ENCODE peak calls at places on chromosome X, in four cellular contexts. G is heart left ventricle, P is mammary epithelial cell, O is mucosa of descending colon. D is an unnamed sample.

GRCh38 chrX:148658115-148658725 is 157.8 kb downstream of the AFF2 start:
- DNase-seq in P (no peak), G (no peak), O (no peak), D (no peak)

GRCh38 chrX:134654398-134655012 is 3.8 kb downstream of the PLAC1 start:
- DNase-seq in O (no peak), P (no peak), G (no peak), D (no peak)

GRCh38 chrX:17567173-17567572 is 170.1 kb upstream of the SCML1 start:
- DNase-seq in G (no peak), P (no peak), O (no peak), D (no peak)

GRCh38 chrX:16444353-16444752 is 205.6 kb upstream of the S100G start:
- DNase-seq in P (peak; percentile 52), O (no peak), G (no peak), D (no peak)

GRCh38 chrX:129769467-129770154 is 10.1 kb upstream of the SASH3 start:
- DNase-seq in P (no peak), G (no peak), O (peak; percentile 45), D (peak; percentile 68)

GRCh38 chrX:20144491-20144890 is 2.9 kb upstream of the EIF1AX start:
- DNase-seq in P (peak; percentile 73), G (no peak), O (no peak), D (no peak)

GRCh38 chrX:31329298-31329697 is 257.5 kb upstream of the FTHL17 start:
- DNase-seq in G (no peak), P (no peak), O (no peak), D (no peak)

GRCh38 chrX:42247241-42247640 is 323.9 kb upstream of the CASK start:
- DNase-seq in P (no peak), O (no peak), G (no peak), D (no peak)

GRCh38 chrX:119132961-119133360 is 5.3 kb upstream of the KIAA1210 start:
- DNase-seq in O (no peak), G (no peak), P (no peak), D (no peak)

GRCh38 chrX:57952320-57952678 is 42.0 kb upstream of the ZXDA start:
- DNase-seq in G (no peak), O (no peak), P (no peak), D (no peak)

GRCh38 chrX:21730011-21730410 is 27.9 kb downstream of the SMPX start:
- DNase-seq in P (no peak), G (no peak), O (no peak), D (no peak)

GRCh38 chrX:75156537-75156945 is 458 bp upstream of the ABCB7 start:
- DNase-seq in O (peak; percentile 49), G (no peak), P (peak; percentile 3), D (peak; percentile 28)

GRCh38 chrX:136395271-136395670 is 92.5 kb upstream of the BRS3 start:
- DNase-seq in P (peak; percentile 64), G (no peak), O (no peak), D (no peak)

GRCh38 chrX:37367946-37368345 is 18.8 kb downstream of the PRRG1 start:
- DNase-seq in G (no peak), O (no peak), P (no peak), D (no peak)

GRCh38 chrX:103530540-103530939 is 11.3 kb upstream of the RAB40A start:
- DNase-seq in O (no peak), G (no peak), P (no peak), D (no peak)

GRCh38 chrX:130110379-130111219 is at the start of gene ELF4:
- DNase-seq in G (peak; percentile 56), O (peak; percentile 53), P (peak; percentile 78), D (peak; percentile 71)

GRCh38 chrX:149830192-149830873 is 48.6 kb downstream of the MAGEA9 start:
- DNase-seq in P (peak; percentile 42), G (no peak), O (no peak), D (no peak)

GRCh38 chrX:101659601-101660063 is at the start of gene ARMCX2:
- DNase-seq in O (peak; percentile 35), G (peak; percentile 57), P (no peak), D (peak; percentile 4)

GRCh38 chrX:13283512-13283911 is 36.3 kb downstream of the ATXN3L start:
- DNase-seq in P (no peak), O (no peak), G (no peak), D (no peak)

GRCh38 chrX:124529786-124530185 is 183.4 kb downstream of the SH2D1A start:
- DNase-seq in O (no peak), P (peak; percentile 28), G (no peak), D (no peak)

DNA sequence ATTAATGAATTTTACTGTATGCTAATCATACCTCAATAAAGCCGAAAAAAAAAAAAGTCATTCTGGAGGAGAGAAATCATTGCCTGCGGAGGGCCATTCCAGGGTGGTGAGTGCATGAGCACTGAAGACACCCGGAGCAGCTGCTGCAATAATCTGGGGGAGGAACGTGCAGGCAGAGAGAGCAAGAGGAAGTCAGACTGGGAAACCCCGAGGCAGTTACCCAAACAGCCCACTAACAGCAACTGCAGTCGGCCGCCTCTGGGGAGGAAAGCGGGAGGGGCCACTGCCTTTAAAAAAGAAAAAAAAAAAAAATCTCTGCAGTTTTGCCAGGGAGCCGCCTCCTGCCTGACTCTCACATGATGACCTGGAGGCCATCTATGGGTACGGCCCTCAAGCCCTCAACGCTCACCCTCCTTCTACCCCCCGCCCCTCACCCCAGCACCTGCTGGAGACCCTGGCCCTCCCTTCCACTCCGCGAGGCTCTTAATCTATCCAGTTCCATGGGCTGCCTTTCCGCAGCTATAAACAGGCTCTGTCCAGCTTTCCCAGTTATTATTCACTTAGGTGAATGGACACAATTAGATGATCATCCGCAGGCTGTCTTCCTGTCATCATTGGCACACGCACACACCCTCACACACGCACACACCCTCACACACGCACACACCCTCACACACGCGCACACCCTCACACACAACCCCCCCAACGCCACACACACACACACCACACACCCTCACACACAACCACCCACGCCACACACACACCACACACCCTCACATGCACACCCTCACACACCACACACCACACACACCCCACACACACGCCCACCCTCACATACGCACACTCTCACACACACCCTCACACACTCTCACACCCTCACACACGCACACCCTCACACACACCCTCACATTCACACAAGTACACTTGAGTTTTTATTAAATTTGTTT is 3.4 kb upstream of the AVPR2 start:
- DNase-seq in O (peak; percentile 47), P (peak; percentile 84), G (peak; percentile 54), D (no peak)
- H3K4me1 ChIP-seq in O (no peaks in the 10 kb centered on the region), P (peaks cover 18% of the 10 kb centered on the region), G (peaks cover 9% of the 10 kb centered on the region), D (no peaks in the 10 kb centered on the region)

DNA sequence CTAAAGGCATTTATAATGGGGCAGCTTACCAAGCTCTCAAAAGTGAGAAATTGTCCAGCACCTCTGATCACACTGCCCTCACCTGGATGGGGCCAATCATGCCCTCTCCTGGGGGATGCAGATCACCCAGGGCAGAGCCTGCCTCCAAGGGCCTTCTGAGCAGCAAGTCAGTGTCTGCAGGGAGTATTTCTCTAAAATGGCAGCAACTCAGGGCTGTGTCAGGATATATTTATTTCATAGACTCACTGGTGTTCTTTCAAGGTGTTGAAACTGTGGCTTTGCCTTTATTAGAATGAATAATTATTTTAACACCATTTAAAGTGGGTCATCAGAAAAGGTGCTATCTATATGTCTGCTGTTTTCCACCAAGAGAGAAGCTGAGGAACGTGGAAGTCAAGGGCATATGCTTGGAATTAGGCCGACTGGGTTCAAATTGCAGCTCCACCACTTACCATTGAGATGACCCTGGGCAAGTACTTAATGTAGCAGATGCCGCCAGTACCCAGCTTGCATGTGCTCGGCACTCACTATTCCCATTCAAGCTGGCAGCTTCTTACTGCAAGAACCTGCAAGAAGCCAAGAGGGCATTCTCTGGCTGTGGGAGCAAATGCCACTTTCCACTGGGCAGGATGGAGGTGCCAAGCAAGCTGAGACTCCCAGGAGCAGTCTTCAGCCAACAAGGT is 590.0 kb downstream of the BCOR start:
- DNase-seq in G (no peak), P (no peak), O (no peak), D (no peak)
- H3K4me1 ChIP-seq in G (no peaks in the 10 kb centered on the region), P (no peaks in the 10 kb centered on the region), O (no peaks in the 10 kb centered on the region), D (no peaks in the 10 kb centered on the region)

GRCh38 chrX:9465380-9466114 is 689 bp downstream of the TBL1X start:
- DNase-seq in G (peak; percentile 18), P (peak; percentile 7), O (peak; percentile 26), D (no peak)
- H3K4me1 ChIP-seq in G (peaks cover 16% of the 10 kb centered on the region), P (no peaks in the 10 kb centered on the region), O (no peaks in the 10 kb centered on the region), D (no peaks in the 10 kb centered on the region)

GRCh38 chrX:10014462-10015373 is 47.6 kb downstream of the CLDN34 start:
- DNase-seq in P (peak; percentile 77), O (peak; percentile 83), G (peak; percentile 91), D (peak; percentile 73)
- H3K4me1 ChIP-seq in P (peaks cover 16% of the 10 kb centered on the region), O (no peaks in the 10 kb centered on the region), G (peaks cover 33% of the 10 kb centered on the region), D (no peaks in the 10 kb centered on the region)

GRCh38 chrX:43949669-43950068 is 23.5 kb downstream of the NDP start:
- DNase-seq in O (peak; percentile 30), P (no peak), G (no peak), D (peak; percentile 27)
- H3K4me1 ChIP-seq in O (no peaks in the 10 kb centered on the region), P (no peaks in the 10 kb centered on the region), G (no peaks in the 10 kb centered on the region), D (no peaks in the 10 kb centered on the region)

D was measured in small intestine.